ENCODE peak calls at places on chromosomes 5 and 9, in five cellular contexts. X is GM20000; H is activated CD8-positive, alpha-beta T cell treated with anti-CD3 and anti-CD28 coated beads for 36 hours; L is foreskin fibroblast; Y is CD4-positive, alpha-beta T cell. R is an unnamed sample.

GRCh38 chr5:113336975-113337374 is 97.8 kb downstream of the TSSK1B start:
- DNase-seq in X (peak; percentile 6), H (peak; percentile 11), L (peak; percentile 78), Y (no peak), R (no peak)

GRCh38 chr9:130421802-130422276 is 22.9 kb upstream of the ASS1 start:
- DNase-seq in X (no peak), H (no peak), L (peak; percentile 93), Y (no peak), R (no peak)

GRCh38 chr5:57494104-57495098 is 11.8 kb upstream of the ACTBL2 start:
- DNase-seq in X (peak; percentile 10), H (peak; percentile 66), L (peak; percentile 96), Y (peak; percentile 8), R (no peak)

GRCh38 chr5:126917918-126918623 is 112.3 kb downstream of the MARCHF3 start:
- DNase-seq in X (no peak), H (no peak), L (peak; percentile 34), Y (no peak), R (no peak)

GRCh38 chr9:69078069-69078468 is 42.5 kb downstream of the FXN start:
- DNase-seq in X (no peak), H (no peak), L (no peak), Y (no peak), R (no peak)

GRCh38 chr9:71025728-71026127 is 95.7 kb downstream of the TRPM3 start:
- DNase-seq in X (no peak), H (no peak), L (no peak), Y (no peak), R (no peak)

GRCh38 chr9:38346811-38347735 is 45.4 kb upstream of the ALDH1B1 start:
- DNase-seq in X (no peak), H (no peak), L (no peak), Y (no peak), R (no peak)

GRCh38 chr5:177271113-177271512 is 32.4 kb downstream of the RAB24 start:
- DNase-seq in X (no peak), H (no peak), L (peak; percentile 48), Y (no peak), R (no peak)

GRCh38 chr5:170159101-170159698 is 53.5 kb downstream of the FOXI1 start:
- DNase-seq in X (no peak), H (no peak), L (peak; percentile 54), Y (no peak), R (no peak)

GRCh38 chr9:126613656-126614055 is at the start of gene LMX1B:
- DNase-seq in X (peak; percentile 45), H (no peak), L (peak; percentile 80), Y (no peak), R (no peak)

GRCh38 chr5:107455111-107455544 is 215.6 kb downstream of the EFNA5 start:
- DNase-seq in X (no peak), H (no peak), L (peak; percentile 57), Y (no peak), R (no peak)

GRCh38 chr5:74639538-74640449 is 734 bp downstream of the ENC1 start:
- DNase-seq in X (peak; percentile 32), H (peak; percentile 47), L (peak; percentile 83), Y (no peak), R (peak; percentile 32)

GRCh38 chr5:16768184-16768583 is 151.4 kb upstream of the RETREG1 start:
- DNase-seq in X (no peak), H (no peak), L (no peak), Y (no peak), R (no peak)

GRCh38 chr5:11658341-11658740 is 245.9 kb downstream of the CTNND2 start:
- DNase-seq in X (no peak), H (no peak), L (no peak), Y (no peak), R (no peak)

GRCh38 chr9:21028476-21028875 is 3.0 kb downstream of the HACD4 start:
- DNase-seq in X (no peak), H (no peak), L (peak; percentile 44), Y (no peak), R (no peak)

GRCh38 chr9:129252937-129253819 is 75.1 kb upstream of the IER5L start:
- DNase-seq in X (no peak), H (no peak), L (no peak), Y (no peak), R (no peak)

GRCh38 chr9:110579763-110580255 is 268 bp upstream of the SVEP1 start:
- DNase-seq in X (no peak), H (no peak), L (peak; percentile 95), Y (no peak), R (no peak)

GRCh38 chr5:6359941-6360683 is 18.2 kb downstream of the MED10 start:
- DNase-seq in X (peak; percentile 23), H (peak; percentile 43), L (no peak), Y (no peak), R (no peak)

GRCh38 chr5:175829718-175830585 is 41.4 kb upstream of the CPLX2 start:
- DNase-seq in X (no peak), H (no peak), L (no peak), Y (no peak), R (no peak)

GRCh38 chr9:135500525-135501260 is at the start of gene MRPS2:
- DNase-seq in X (peak; percentile 98), H (peak; percentile 86), L (peak; percentile 96), Y (peak; percentile 75), R (peak; percentile 89)

GRCh38 chr5:176784218-176785165 is 25.9 kb upstream of the UNC5A start:
- DNase-seq in X (no peak), H (no peak), L (peak; percentile 66), Y (no peak), R (no peak)

GRCh38 chr9:101848485-101848919 is 110.1 kb upstream of the GRIN3A start:
- DNase-seq in X (no peak), H (no peak), L (no peak), Y (no peak), R (no peak)

GRCh38 chr9:33198163-33198562 is 31.0 kb upstream of the B4GALT1 start:
- DNase-seq in X (no peak), H (no peak), L (peak; percentile 84), Y (no peak), R (no peak)

GRCh38 chr9:114399381-114399780 is 11.6 kb upstream of the AKNA start:
- DNase-seq in X (no peak), H (no peak), L (no peak), Y (no peak), R (no peak)

GRCh38 chr5:82406200-82406773 is 128.1 kb upstream of the RPS23 start:
- DNase-seq in X (no peak), H (no peak), L (peak; percentile 85), Y (no peak), R (no peak)

GRCh38 chr5:96228449-96228848 is 204.6 kb downstream of the PCSK1 start:
- DNase-seq in X (no peak), H (no peak), L (peak; percentile 36), Y (no peak), R (no peak)

GRCh38 chr9:137107982-137108381 is 6.6 kb downstream of the DPP7 start:
- DNase-seq in X (peak; percentile 28), H (no peak), L (no peak), Y (no peak), R (no peak)

GRCh38 chr5:133790898-133791297 is 177.5 kb downstream of the C5orf15 start:
- DNase-seq in X (no peak), H (no peak), L (no peak), Y (no peak), R (no peak)

GRCh38 chr5:5409151-5409810 is 13.2 kb upstream of the ICE1 start:
- DNase-seq in X (no peak), H (peak; percentile 41), L (no peak), Y (no peak), R (no peak)

GRCh38 chr5:97508864-97509263 is 325.8 kb upstream of the RIOK2 start:
- DNase-seq in X (no peak), H (no peak), L (peak; percentile 7), Y (no peak), R (no peak)

GRCh38 chr5:176653401-176653800 is 6.1 kb downstream of the TSPAN17 start:
- DNase-seq in X (no peak), H (peak; percentile 93), L (peak; percentile 67), Y (no peak), R (peak; percentile 47)

GRCh38 chr9:95552814-95553546 is 36.2 kb upstream of the PTCH1 start:
- DNase-seq in X (no peak), H (peak; percentile 64), L (no peak), Y (no peak), R (no peak)

GRCh38 chr9:83708515-83709158 is 879 bp upstream of the UBQLN1 start:
- DNase-seq in X (peak; percentile 82), H (peak; percentile 73), L (peak; percentile 66), Y (peak; percentile 7), R (peak; percentile 64)

GRCh38 chr5:96741911-96742310 is 65.8 kb downstream of the ERAP1 start:
- DNase-seq in X (no peak), H (no peak), L (no peak), Y (no peak), R (no peak)

GRCh38 chr9:3205421-3206095 is 320.2 kb downstream of the RFX3 start:
- DNase-seq in X (no peak), H (no peak), L (peak; percentile 45), Y (no peak), R (no peak)

GRCh38 chr5:66818304-66818934 is 222.2 kb downstream of the MAST4 start:
- DNase-seq in X (no peak), H (no peak), L (no peak), Y (no peak), R (no peak)

GRCh38 chr5:43008369-43009158 is 31.6 kb downstream of the ANXA2R start:
- DNase-seq in X (peak; percentile 63), H (peak; percentile 95), L (peak; percentile 94), Y (peak; percentile 87), R (peak; percentile 82)
- TF ChIP-seq CTCF in X (no peak), H (no peak), L (no peak), Y (no peak), R (no peak)

GRCh38 chr5:138331449-138332368 is at the start of gene CDC25C:
- DNase-seq in X (peak; percentile 94), H (peak; percentile 99), L (peak; percentile 100), Y (peak; percentile 92), R (peak; percentile 94)
- TF ChIP-seq CTCF in X (no peak), H (no peak), L (no peak), Y (no peak), R (no peak)

DNA sequence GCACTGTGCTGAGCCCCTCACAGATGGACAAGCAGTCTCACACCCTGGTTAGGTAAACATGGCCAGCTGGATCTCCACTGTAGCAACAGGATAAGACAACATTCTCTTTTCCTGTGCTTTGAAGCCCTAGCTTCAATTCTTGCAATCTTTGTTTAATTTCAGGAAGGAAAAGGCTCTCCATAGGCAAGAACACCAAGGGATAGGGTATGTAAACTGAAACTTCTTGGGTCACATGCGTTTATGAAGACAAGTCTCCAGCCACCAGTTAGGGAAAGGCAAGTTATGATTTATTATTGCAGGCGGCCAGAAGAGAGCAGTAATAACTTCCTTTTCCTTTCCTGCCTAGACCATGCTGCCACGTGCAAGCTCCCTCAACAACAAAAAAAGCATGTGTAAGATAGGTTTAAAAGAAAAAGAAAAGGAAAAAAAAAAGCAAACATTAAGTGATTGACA is 50.1 kb upstream of the POU5F2 start:
- DNase-seq in X (no peak), H (no peak), L (no peak), Y (no peak), R (no peak)
- TF ChIP-seq CTCF in X (no peak), H (no peak), L (no peak), Y (no peak), R (no peak)

GRCh38 chr5:172187118-172188032 is 649 bp downstream of the STK10 start:
- DNase-seq in X (peak; percentile 72), H (peak; percentile 85), L (peak; percentile 92), Y (peak; percentile 47), R (peak; percentile 65)
- TF ChIP-seq CTCF in X (no peak), H (no peak), L (no peak), Y (no peak), R (no peak)

GRCh38 chr5:179166886-179167841 is 107.0 kb downstream of the ZNF354C start:
- DNase-seq in X (peak; percentile 88), H (peak; percentile 77), L (peak; percentile 75), Y (peak; percentile 54), R (peak; percentile 69)
- TF ChIP-seq CTCF in X (peak; percentile 60), H (peak; percentile 93), L (peak; percentile 64), Y (peak; percentile 70), R (peak; percentile 98)

R was measured in natural killer cell.